ENCODE peak calls at places on chromosomes 7 and 10, in six cellular contexts. H, J, E, V, Q and O are unnamed samples.

GRCh38 chr7:1586126-1586826 is 16.4 kb upstream of the PSMG3 start:
- DNase-seq in H (no peak), J (no peak), E (no peak), V (no peak), Q (no peak), O (no peak)

GRCh38 chr7:43520201-43520600 is 62.7 kb upstream of the STK17A start:
- DNase-seq in H (no peak), J (no peak), E (no peak), V (no peak), Q (no peak), O (no peak)

GRCh38 chr10:23643396-23643795 is 204.5 kb downstream of the OTUD1 start:
- DNase-seq in H (no peak), J (peak; percentile 28), E (no peak), V (peak; percentile 22), Q (no peak), O (no peak)

GRCh38 chr10:70500812-70501301 is 22.3 kb downstream of the PALD1 start:
- DNase-seq in H (no peak), J (peak; percentile 54), E (no peak), V (no peak), Q (no peak), O (peak; percentile 64)

GRCh38 chr10:30472414-30473155 is 38.6 kb downstream of the MAP3K8 start:
- DNase-seq in H (no peak), J (no peak), E (no peak), V (no peak), Q (no peak), O (no peak)

GRCh38 chr7:74627699-74628411 is 29.7 kb upstream of the GTF2I start:
- DNase-seq in H (no peak), J (peak; percentile 74), E (peak; percentile 49), V (peak; percentile 86), Q (peak; percentile 69), O (peak; percentile 48)

GRCh38 chr7:102040569-102040968 is 223.1 kb downstream of the CUX1 start:
- DNase-seq in H (no peak), J (no peak), E (no peak), V (no peak), Q (no peak), O (no peak)

GRCh38 chr7:94654764-94655561 is 970 bp downstream of the SGCE start:
- DNase-seq in H (no peak), J (no peak), E (no peak), V (peak; percentile 57), Q (peak; percentile 25), O (peak; percentile 56)

GRCh38 chr10:91163269-91163708 is 57.2 kb upstream of the PCGF5 start:
- DNase-seq in H (peak; percentile 86), J (peak; percentile 69), E (peak; percentile 55), V (peak; percentile 78), Q (peak; percentile 36), O (peak; percentile 83)

GRCh38 chr7:108204281-108204796 is 74.2 kb upstream of the LAMB4 start:
- DNase-seq in H (no peak), J (no peak), E (no peak), V (no peak), Q (no peak), O (no peak)

GRCh38 chr7:121505021-121505420 is 108.9 kb upstream of the FAM3C start:
- DNase-seq in H (no peak), J (no peak), E (no peak), V (no peak), Q (no peak), O (no peak)

GRCh38 chr7:79540592-79540991 is 87.1 kb upstream of the MAGI2 start:
- DNase-seq in H (no peak), J (no peak), E (no peak), V (no peak), Q (no peak), O (no peak)

GRCh38 chr7:114527589-114527988 is 113.0 kb downstream of the FOXP2 start:
- DNase-seq in H (no peak), J (no peak), E (no peak), V (no peak), Q (no peak), O (no peak)

GRCh38 chr10:23368816-23369640 is 24.4 kb upstream of the C10orf67 start:
- DNase-seq in H (peak; percentile 43), J (peak; percentile 26), E (no peak), V (no peak), Q (no peak), O (no peak)

GRCh38 chr10:22573820-22574569 is 140.4 kb downstream of the PIP4K2A start:
- DNase-seq in H (no peak), J (peak; percentile 14), E (peak; percentile 46), V (peak; percentile 41), Q (peak; percentile 5), O (no peak)

GRCh38 chr10:11181996-11182395 is 164.3 kb downstream of the CELF2 start:
- DNase-seq in H (no peak), J (no peak), E (no peak), V (no peak), Q (no peak), O (peak; percentile 74)

GRCh38 chr10:108362306-108362705 is 1197.8 kb upstream of the SORCS1 start:
- DNase-seq in H (no peak), J (no peak), E (no peak), V (no peak), Q (no peak), O (no peak)

GRCh38 chr7:98162758-98163157 is 48.5 kb upstream of the BHLHA15 start:
- DNase-seq in H (no peak), J (no peak), E (no peak), V (no peak), Q (no peak), O (no peak)

GRCh38 chr7:107479303-107479702 is 9.4 kb downstream of the GPR22 start:
- DNase-seq in H (no peak), J (no peak), E (no peak), V (no peak), Q (no peak), O (no peak)